ENCODE peak calls at places on chromosomes 1 and 21, in four cellular contexts. Y, S, B and V are unnamed samples.

GRCh38 chr1:23444104-23444533 is 19.6 kb upstream of the TCEA3 start:
- DNase-seq in Y (no peak), S (no peak), B (peak; percentile 90), V (no peak)

GRCh38 chr1:118340928-118341905 is 156.2 kb upstream of the SPAG17 start:
- DNase-seq in Y (no peak), S (no peak), B (no peak), V (no peak)

GRCh38 chr1:119556423-119556822 is 49.4 kb downstream of the HSD3B1 start:
- DNase-seq in Y (no peak), S (no peak), B (no peak), V (no peak)

GRCh38 chr1:63674865-63675815 is 81.9 kb downstream of the PGM1 start:
- DNase-seq in Y (peak; percentile 27), S (no peak), B (no peak), V (no peak)

GRCh38 chr1:225945564-225945963 is 4.5 kb upstream of the LEFTY2 start:
- DNase-seq in Y (no peak), S (no peak), B (no peak), V (no peak)

GRCh38 chr1:59779949-59780348 is 34.8 kb upstream of the HOOK1 start:
- DNase-seq in Y (no peak), S (no peak), B (no peak), V (no peak)

GRCh38 chr1:43531453-43531905 is 796 bp downstream of the PTPRF start:
- DNase-seq in Y (peak; percentile 50), S (no peak), B (no peak), V (no peak)

GRCh38 chr1:2595812-2596529 is 9.4 kb downstream of the PRXL2B start:
- DNase-seq in Y (no peak), S (no peak), B (peak; percentile 10), V (no peak)

GRCh38 chr1:196255762-196256161 is 352.5 kb downstream of the KCNT2 start:
- DNase-seq in Y (no peak), S (no peak), B (no peak), V (no peak)

GRCh38 chr1:169708633-169709032 is 2.8 kb downstream of the SELL start:
- DNase-seq in Y (no peak), S (no peak), B (no peak), V (no peak)

GRCh38 chr1:219174672-219175564 is 1.2 kb downstream of the LYPLAL1 start:
- DNase-seq in Y (peak; percentile 23), S (no peak), B (peak; percentile 57), V (peak; percentile 76)

GRCh38 chr1:211910917-211911485 is 80.4 kb upstream of the LPGAT1 start:
- DNase-seq in Y (no peak), S (no peak), B (no peak), V (no peak)

GRCh38 chr1:99527078-99527477 is 118.8 kb upstream of the PALMD start:
- DNase-seq in Y (peak; percentile 6), S (no peak), B (no peak), V (no peak)

GRCh38 chr1:186218661-186219352 is 156.2 kb downstream of the TPR start:
- DNase-seq in Y (no peak), S (no peak), B (no peak), V (no peak)

GRCh38 chr1:245411245-245411644 is 256.5 kb downstream of the KIF26B start:
- DNase-seq in Y (no peak), S (no peak), B (no peak), V (peak; percentile 11)

GRCh38 chr1:186722711-186723309 is 42.6 kb upstream of the PTGS2 start:
- DNase-seq in Y (peak; percentile 47), S (no peak), B (peak; percentile 18), V (peak; percentile 73)

DNA sequence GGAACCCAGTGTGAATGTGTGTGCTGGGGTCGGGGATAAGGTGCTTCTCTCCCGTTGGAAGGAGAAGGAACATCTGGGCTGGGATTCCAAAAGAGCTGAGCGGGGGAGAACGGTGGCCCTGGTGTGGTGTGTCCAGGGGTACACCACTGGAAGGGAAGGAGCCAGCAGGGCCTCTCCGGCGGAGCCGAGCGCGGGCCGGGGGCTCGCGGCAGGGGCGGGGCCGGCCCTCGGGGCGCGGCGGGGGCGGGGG is 231 bp upstream of the RPS6KA1 start:
- DNase-seq in Y (no peak), S (no peak), B (no peak), V (no peak)
- H3K27ac ChIP-seq in Y (peak overlapping the region; percentile 61), S (peak overlapping the region; percentile 86), B (no peak overlapping the region), V (no peak overlapping the region)

DNA sequence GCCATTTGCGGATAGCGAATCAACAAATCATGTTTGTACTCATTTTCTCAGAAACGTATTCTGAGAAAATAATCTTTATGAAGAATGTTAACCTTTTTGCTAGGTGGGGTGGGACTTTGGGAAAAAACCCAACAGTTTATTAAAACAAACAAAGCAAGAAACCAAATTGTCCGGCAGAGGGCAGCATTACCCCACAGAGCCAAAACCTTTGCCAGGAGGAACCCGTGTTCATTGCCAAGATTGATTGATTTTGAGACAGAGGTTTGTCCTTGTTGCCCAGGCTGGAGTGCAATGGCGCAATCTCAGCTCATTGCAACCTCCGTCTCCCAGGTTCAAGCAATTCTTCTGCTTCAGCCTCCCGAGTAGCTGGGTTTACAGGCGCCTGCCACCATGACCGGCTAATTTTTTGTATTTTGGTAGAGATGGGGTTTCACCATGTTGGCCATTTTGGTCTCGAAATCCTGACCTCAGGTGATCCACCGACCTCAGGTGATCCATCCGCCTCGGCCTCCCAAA is 70.8 kb upstream of the RHOU start:
- DNase-seq in Y (peak; percentile 76), S (peak; percentile 67), B (peak; percentile 80), V (peak; percentile 51)
- H3K4me3 ChIP-seq in Y (no peak overlapping the region), S (peak overlapping the region; percentile 21), B (no peak overlapping the region), V (no peak overlapping the region)

GRCh38 chr1:115976900-115977480 is 677 bp downstream of the SLC22A15 start:
- DNase-seq in Y (no peak), S (no peak), B (no peak), V (no peak)
- H3K27ac ChIP-seq in Y (no peak overlapping the region), S (no peak overlapping the region), B (peak overlapping the region; percentile 49), V (no peak overlapping the region)

GRCh38 chr21:44335266-44336059 is 3.7 kb downstream of the CFAP410 start:
- DNase-seq in Y (no peak), S (no peak), B (no peak), V (no peak)

GRCh38 chr21:44337428-44337827 is 1.8 kb downstream of the CFAP410 start:
- DNase-seq in Y (no peak), S (no peak), B (peak; percentile 16), V (no peak)

GRCh38 chr21:44337941-44338895 is 972 bp downstream of the CFAP410 start:
- DNase-seq in Y (peak; percentile 76), S (peak; percentile 17), B (peak; percentile 75), V (peak; percentile 47)

GRCh38 chr21:44334637-44335030 is 4.6 kb downstream of the CFAP410 start:
- DNase-seq in Y (no peak), S (no peak), B (no peak), V (no peak)

DNA sequence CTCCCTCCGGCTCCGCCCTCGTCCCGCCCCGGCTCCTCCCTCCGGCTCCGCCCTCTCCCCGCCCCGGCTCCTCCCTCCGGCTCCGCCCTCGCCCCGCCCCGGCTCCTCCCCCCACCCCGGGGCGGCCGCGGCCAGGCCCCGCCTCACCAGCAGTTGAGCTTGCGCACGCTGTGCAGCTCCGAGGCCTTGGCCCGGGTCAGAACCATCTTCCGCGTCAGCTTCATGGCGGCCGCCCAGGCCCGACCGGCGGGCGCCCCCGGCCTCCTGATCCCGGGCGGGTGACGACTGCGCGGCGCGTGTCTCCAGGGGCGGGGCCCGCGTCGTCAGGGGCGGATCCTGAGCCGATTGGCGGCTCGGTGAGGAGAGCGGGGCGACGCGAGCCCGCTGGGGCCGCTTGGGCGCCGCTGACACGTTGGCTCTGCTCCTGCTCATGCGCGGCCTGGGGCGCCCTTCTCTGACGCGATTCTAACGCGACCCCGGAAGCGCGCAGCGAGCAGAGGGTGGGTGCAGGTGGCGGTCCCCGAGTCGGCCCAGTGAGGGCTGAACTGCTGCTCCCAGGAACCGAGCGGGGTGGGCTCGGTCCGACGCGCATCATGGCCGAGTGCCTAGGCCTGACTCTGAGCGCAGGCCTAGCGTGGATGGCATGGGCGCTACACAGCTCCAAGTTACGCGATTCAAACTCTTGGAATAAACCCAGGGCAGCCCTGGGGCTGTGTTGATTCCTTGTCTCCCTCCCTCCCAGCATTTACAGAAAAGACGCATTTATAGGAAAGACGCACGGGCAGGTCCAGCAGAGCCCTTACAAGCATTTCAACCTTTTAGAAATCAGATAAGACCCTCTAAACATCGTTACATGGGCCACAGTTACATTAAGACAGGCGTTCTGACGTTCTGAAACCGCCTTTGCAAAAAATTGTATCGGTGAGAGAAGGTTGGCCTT is at the start of gene CFAP410:
- DNase-seq in Y (peak; percentile 97), S (peak; percentile 33), B (peak; percentile 92), V (peak; percentile 85)
- H3K4me3 ChIP-seq in Y (peak within 1 kb of the TSS; percentile 80), S (peak within 1 kb of the TSS; percentile 86), B (peak within 1 kb of the TSS; percentile 78), V (peak within 1 kb of the TSS; percentile 94)